ENCODE peak calls at places on chromosomes 5 and 9, in six cellular contexts. Y is GM12878, P is HepG2, F is GM12891, K is H1, E is K562. Q is an unnamed sample.

GRCh38 chr5:10233505-10233904 is 16.2 kb downstream of the ATPSCKMT start:
- DNase-seq in Y (no peak), P (peak; percentile 37), K (no peak), F (no peak), E (peak; percentile 41), Q (no peak)

GRCh38 chr5:127003798-127004495 is 26.4 kb downstream of the MARCHF3 start:
- DNase-seq in P (no peak), E (no peak), Y (no peak), K (no peak), F (no peak), Q (no peak)

GRCh38 chr5:107040907-107041306 is 629.8 kb downstream of the EFNA5 start:
- DNase-seq in K (no peak), P (no peak), E (no peak), Y (no peak), F (no peak), Q (no peak)

GRCh38 chr5:68957591-68957990 is 136.2 kb upstream of the SLC30A5 start:
- DNase-seq in P (no peak), F (no peak), K (no peak), Y (no peak), E (no peak), Q (no peak)

GRCh38 chr9:74379718-74380117 is 117.4 kb upstream of the RORB start:
- DNase-seq in K (peak; percentile 31), E (no peak), P (peak; percentile 40), F (no peak), Y (no peak), Q (no peak)

GRCh38 chr9:75636427-75637045 is 253.9 kb upstream of the PCSK5 start:
- DNase-seq in F (no peak), E (no peak), Y (no peak), K (no peak), P (no peak), Q (no peak)

GRCh38 chr5:83891261-83891660 is 170.6 kb upstream of the HAPLN1 start:
- DNase-seq in P (no peak), E (no peak), Y (no peak), K (no peak), F (no peak), Q (no peak)

GRCh38 chr9:130018260-130018659 is 24.7 kb downstream of the FNBP1 start:
- DNase-seq in Y (no peak), F (no peak), P (no peak), E (no peak), K (no peak), Q (no peak)

GRCh38 chr5:138594305-138595058 is 19.3 kb upstream of the HSPA9 start:
- DNase-seq in Y (no peak), F (no peak), K (no peak), E (no peak), P (no peak), Q (no peak)

GRCh38 chr9:34562136-34562745 is 27.3 kb downstream of the CNTFR start:
- DNase-seq in E (peak; percentile 56), K (no peak), Y (no peak), P (no peak), F (no peak), Q (no peak)

GRCh38 chr9:80650964-80651555 is 1038.3 kb downstream of the TLE1 start:
- DNase-seq in E (no peak), K (no peak), P (no peak), Y (no peak), F (no peak), Q (no peak)

GRCh38 chr9:96071245-96072124 is 196.0 kb downstream of the ERCC6L2 start:
- DNase-seq in E (peak; percentile 31), K (no peak), P (peak; percentile 16), Y (no peak), F (peak; percentile 51), Q (peak; percentile 36)

GRCh38 chr5:157602505-157602904 is 26.9 kb upstream of the ADAM19 start:
- DNase-seq in E (no peak), K (no peak), Y (no peak), P (no peak), F (no peak), Q (no peak)

GRCh38 chr5:143311428-143311827 is 92.1 kb downstream of the NR3C1 start:
- DNase-seq in E (no peak), F (no peak), P (no peak), Y (no peak), K (no peak), Q (no peak)

GRCh38 chr9:135567311-135567710 is 5.8 kb downstream of the PAEP start:
- DNase-seq in Y (no peak), K (no peak), P (no peak), E (no peak), F (no peak), Q (no peak)

GRCh38 chr9:32423371-32423770 is 38.9 kb downstream of the ACO1 start:
- DNase-seq in E (no peak), K (no peak), P (no peak), Y (no peak), F (no peak), Q (no peak)

GRCh38 chr9:93354451-93354850 is 97.0 kb upstream of the FAM120A start:
- DNase-seq in K (no peak), F (no peak), Y (no peak), P (no peak), E (no peak), Q (no peak)

GRCh38 chr5:156432830-156433105 is 105.8 kb downstream of the SGCD start:
- DNase-seq in K (no peak), Y (no peak), E (no peak), P (no peak), F (no peak), Q (no peak)

GRCh38 chr9:120710110-120710981 is 3.9 kb downstream of the MEGF9 start:
- DNase-seq in E (no peak), F (no peak), Y (no peak), K (no peak), P (peak; percentile 81), Q (no peak)

GRCh38 chr9:63816742-63817621 is 1468.0 kb downstream of the FOXD4L5 start:
- DNase-seq in F (peak; percentile 66), P (peak; percentile 70), Y (peak; percentile 80), E (peak; percentile 60), K (peak; percentile 93), Q (peak; percentile 69)

GRCh38 chr5:16128944-16129343 is 50.6 kb downstream of the MARCHF11 start:
- DNase-seq in K (no peak), Y (no peak), E (no peak), P (no peak), F (no peak), Q (no peak)
- TF ChIP-seq TAF1 in K (no peak), Y (no peak), E (no peak), P (no peak), F (no peak), Q (no peak)

DNA sequence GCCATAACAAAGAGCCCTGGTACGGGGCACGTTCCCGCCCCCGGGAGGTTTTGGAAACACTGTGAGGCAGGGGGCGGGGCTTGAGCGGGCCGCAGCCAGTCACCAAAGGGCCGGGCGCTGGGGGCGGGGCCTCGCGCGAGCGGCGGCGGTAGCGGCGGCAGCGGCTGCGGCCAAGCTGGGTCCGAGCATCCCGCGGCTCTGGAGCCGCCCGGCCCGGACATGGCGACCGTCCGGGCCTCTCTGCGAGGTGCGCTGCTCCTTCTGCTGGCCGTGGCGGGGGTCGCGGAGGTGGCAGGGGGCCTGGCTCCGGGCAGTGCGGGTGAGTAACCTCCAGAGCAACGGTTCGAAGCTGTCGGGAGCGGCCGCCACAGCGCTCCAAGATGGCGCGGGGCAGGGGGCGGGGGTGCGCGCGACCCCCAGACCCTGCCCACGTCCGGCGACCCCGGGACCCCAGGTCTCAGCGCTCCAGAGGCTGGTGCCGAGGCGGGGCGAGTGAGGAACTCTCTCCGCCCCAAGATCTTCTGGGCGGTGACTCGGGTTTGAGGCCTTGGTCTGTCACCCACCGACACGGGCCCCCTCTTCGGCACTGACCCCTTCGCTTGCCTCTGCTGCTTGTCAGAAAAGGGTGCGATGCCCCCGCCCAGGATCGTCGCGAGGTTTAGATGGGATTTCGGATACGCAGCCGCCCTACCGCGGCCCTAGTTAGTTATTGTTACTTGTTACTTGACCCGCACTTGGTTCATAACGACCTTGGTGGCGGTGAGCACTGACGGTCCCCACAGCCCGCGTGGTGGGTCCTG is at the start of gene RECK:
- DNase-seq in F (peak; percentile 82), P (peak; percentile 43), E (peak; percentile 88), K (peak; percentile 65), Y (no peak), Q (peak; percentile 83)
- TF ChIP-seq POLR2A in F (no peak), P (peak; percentile 36), E (no peak), K (peak; percentile 38), Y (peak; percentile 70), Q (no peak)

DNA sequence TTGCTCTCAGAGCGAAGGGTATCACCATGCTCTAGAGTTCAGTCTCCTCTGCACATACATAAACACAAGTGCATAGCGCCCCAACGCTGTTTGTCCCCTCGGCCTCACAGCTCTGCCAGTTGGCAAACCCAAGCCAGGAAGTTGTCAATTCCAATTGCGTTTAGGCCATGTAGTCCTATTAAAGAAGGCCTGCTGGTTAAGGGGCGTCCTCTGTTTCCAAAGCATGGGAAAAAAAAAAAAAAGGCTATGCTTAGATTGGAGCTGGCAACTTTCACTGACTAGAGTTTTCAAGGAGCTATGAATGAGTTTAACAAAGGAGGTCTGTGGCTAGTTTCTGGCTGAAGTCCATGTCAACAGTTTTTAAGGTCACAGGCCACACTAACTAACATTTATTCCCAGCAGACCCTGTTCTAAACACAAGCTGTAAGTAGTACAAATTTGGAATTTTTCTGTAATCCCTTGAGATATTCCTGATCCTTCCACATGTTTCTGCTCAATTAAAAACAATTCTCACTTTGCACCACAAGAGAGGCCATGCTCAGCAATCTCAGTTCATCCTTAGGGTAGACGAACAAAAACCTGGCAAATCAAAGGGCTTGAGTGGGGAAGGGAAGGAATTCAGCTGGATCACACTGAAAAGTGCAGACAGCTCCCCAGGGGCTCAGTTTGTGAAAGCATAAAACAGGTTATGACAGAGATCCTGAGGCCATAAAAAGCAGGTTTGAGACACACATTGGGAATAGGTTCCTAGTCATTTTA is 187.7 kb downstream of the DENND1A start:
- DNase-seq in K (no peak), P (peak; percentile 91), Y (no peak), E (no peak), F (no peak), Q (no peak)
- TF ChIP-seq TAF1 in K (no peak), P (no peak), Y (no peak), E (no peak), F (no peak), Q (no peak)

DNA sequence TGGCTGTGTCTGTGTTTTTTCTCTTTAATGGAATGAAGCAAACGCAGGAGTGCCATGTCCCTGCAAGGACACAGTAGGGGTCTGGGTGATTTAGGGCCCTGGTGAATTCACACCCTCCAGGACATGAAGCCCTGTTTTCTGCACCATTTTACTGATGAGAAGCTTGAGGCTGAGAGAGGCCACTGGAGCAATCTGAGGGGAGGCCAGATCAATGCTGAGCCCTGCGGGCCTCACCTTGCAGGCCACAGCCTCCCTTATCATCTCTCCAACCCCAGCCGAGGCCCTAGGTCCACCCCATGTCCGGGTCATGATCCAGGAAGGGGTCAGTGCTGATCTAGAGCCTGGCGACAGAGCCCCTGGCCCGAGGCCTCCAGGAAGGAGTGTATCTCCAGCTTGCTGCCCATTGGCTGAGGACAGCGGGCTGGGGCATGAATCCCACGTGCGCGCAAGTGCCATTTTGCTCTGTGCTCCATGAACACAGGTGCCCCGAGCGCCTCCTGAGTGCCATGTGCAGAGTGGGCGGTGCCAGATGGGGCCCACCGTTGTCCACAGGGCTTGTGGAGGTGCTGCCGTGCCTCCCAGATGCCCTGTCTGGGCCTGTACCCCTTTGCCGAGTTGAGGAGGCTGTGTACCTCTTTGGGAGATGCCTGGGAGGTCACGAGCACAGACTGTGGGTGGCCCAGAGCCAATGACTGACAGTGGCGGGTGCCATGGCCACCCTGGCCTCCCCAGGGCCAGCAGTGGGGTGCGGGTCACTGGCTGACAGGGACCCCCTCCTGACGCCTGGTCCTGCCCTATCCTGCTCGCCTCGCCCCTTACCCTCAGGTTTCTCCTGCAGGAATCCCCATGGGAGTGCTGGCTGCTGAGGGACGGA is 32.3 kb upstream of the LPCAT1 start:
- DNase-seq in E (peak; percentile 9), P (no peak), F (no peak), Y (no peak), K (no peak), Q (no peak)
- TF ChIP-seq POLR2A in E (no peak), P (no peak), F (no peak), Y (no peak), K (no peak), Q (no peak)

GRCh38 chr5:179315356-179315890 is 29.8 kb downstream of the ADAMTS2 start:
- DNase-seq in P (no peak), Y (no peak), E (no peak), F (no peak), K (no peak), Q (no peak)
- TF ChIP-seq TAF1 in P (no peak), Y (no peak), E (no peak), F (no peak), K (no peak), Q (no peak)